ENCODE peak calls at places on chromosomes 16 and 17, in nine cellular contexts. One of them, this sample, is unnamed.

GRCh38 chr17:40672654-40673053 is 7.7 kb upstream of the KRT222 start:
- DNase-seq in left cardiac atrium: no peak
- DNase-seq in heart right ventricle: no peak
- DNase-seq in pulmonary artery endothelial cell: no peak
- DNase-seq in stimulated activated CD4-positive, alpha-beta T cell treated with anti-CD3 and anti-CD28 coated beads, Interleukin-1b, Interleukin-23, amount 100 ng/mL, for 1 hour: no peak
- DNase-seq in skeletal muscle cell: no peak
- DNase-seq in ACHN: no peak
- DNase-seq in SK-N-MC: no peak
- DNase-seq in neural progenitor cell: no peak
- DNase-seq in this sample: no peak

GRCh38 chr17:31597646-31598387 is 206.3 kb downstream of the RAB11FIP4 start:
- DNase-seq in heart right ventricle: no peak
- DNase-seq in left cardiac atrium: no peak
- DNase-seq in stimulated activated CD4-positive, alpha-beta T cell treated with anti-CD3 and anti-CD28 coated beads, Interleukin-1b, Interleukin-23, amount 100 ng/mL, for 1 hour: no peak
- DNase-seq in skeletal muscle cell: no peak
- DNase-seq in pulmonary artery endothelial cell: no peak
- DNase-seq in SK-N-MC: no peak
- DNase-seq in ACHN: no peak
- DNase-seq in neural progenitor cell: no peak
- DNase-seq in this sample: no peak

GRCh38 chr17:56717471-56717870 is 116.2 kb downstream of the C17orf67 start:
- DNase-seq in pulmonary artery endothelial cell: no peak
- DNase-seq in neural progenitor cell: no peak
- DNase-seq in SK-N-MC: no peak
- DNase-seq in heart right ventricle: no peak
- DNase-seq in skeletal muscle cell: no peak
- DNase-seq in stimulated activated CD4-positive, alpha-beta T cell treated with anti-CD3 and anti-CD28 coated beads, Interleukin-1b, Interleukin-23, amount 100 ng/mL, for 1 hour: no peak
- DNase-seq in ACHN: no peak
- DNase-seq in left cardiac atrium: no peak
- DNase-seq in this sample: no peak

GRCh38 chr16:25260416-25260815 is 2.8 kb upstream of the ZKSCAN2 start:
- DNase-seq in SK-N-MC: no peak
- DNase-seq in skeletal muscle cell: no peak
- DNase-seq in stimulated activated CD4-positive, alpha-beta T cell treated with anti-CD3 and anti-CD28 coated beads, Interleukin-1b, Interleukin-23, amount 100 ng/mL, for 1 hour: no peak
- DNase-seq in neural progenitor cell: no peak
- DNase-seq in ACHN: peak
- DNase-seq in heart right ventricle: no peak
- DNase-seq in left cardiac atrium: no peak
- DNase-seq in pulmonary artery endothelial cell: no peak
- DNase-seq in this sample: no peak

GRCh38 chr17:8823279-8823678 is 24.1 kb upstream of the MFSD6L start:
- DNase-seq in SK-N-MC: no peak
- DNase-seq in ACHN: no peak
- DNase-seq in stimulated activated CD4-positive, alpha-beta T cell treated with anti-CD3 and anti-CD28 coated beads, Interleukin-1b, Interleukin-23, amount 100 ng/mL, for 1 hour: no peak
- DNase-seq in heart right ventricle: no peak
- DNase-seq in neural progenitor cell: no peak
- DNase-seq in skeletal muscle cell: no peak
- DNase-seq in pulmonary artery endothelial cell: no peak
- DNase-seq in left cardiac atrium: no peak
- DNase-seq in this sample: no peak

GRCh38 chr16:2785101-2785991 is 2.0 kb downstream of the PRSS33 start:
- DNase-seq in stimulated activated CD4-positive, alpha-beta T cell treated with anti-CD3 and anti-CD28 coated beads, Interleukin-1b, Interleukin-23, amount 100 ng/mL, for 1 hour: no peak
- DNase-seq in neural progenitor cell: no peak
- DNase-seq in SK-N-MC: no peak
- DNase-seq in pulmonary artery endothelial cell: no peak
- DNase-seq in ACHN: no peak
- DNase-seq in heart right ventricle: no peak
- DNase-seq in left cardiac atrium: peak
- DNase-seq in skeletal muscle cell: no peak
- DNase-seq in this sample: no peak

GRCh38 chr17:77460514-77461046 is 319.8 kb downstream of the SEC14L1 start:
- DNase-seq in skeletal muscle cell: no peak
- DNase-seq in left cardiac atrium: no peak
- DNase-seq in pulmonary artery endothelial cell: no peak
- DNase-seq in neural progenitor cell: no peak
- DNase-seq in SK-N-MC: no peak
- DNase-seq in heart right ventricle: no peak
- DNase-seq in ACHN: no peak
- DNase-seq in stimulated activated CD4-positive, alpha-beta T cell treated with anti-CD3 and anti-CD28 coated beads, Interleukin-1b, Interleukin-23, amount 100 ng/mL, for 1 hour: no peak
- DNase-seq in this sample: no peak

GRCh38 chr16:85564277-85565051 is 48.7 kb upstream of the GSE1 start:
- DNase-seq in neural progenitor cell: no peak
- DNase-seq in pulmonary artery endothelial cell: no peak
- DNase-seq in heart right ventricle: no peak
- DNase-seq in stimulated activated CD4-positive, alpha-beta T cell treated with anti-CD3 and anti-CD28 coated beads, Interleukin-1b, Interleukin-23, amount 100 ng/mL, for 1 hour: no peak
- DNase-seq in skeletal muscle cell: no peak
- DNase-seq in left cardiac atrium: no peak
- DNase-seq in ACHN: peak
- DNase-seq in SK-N-MC: no peak
- DNase-seq in this sample: no peak

GRCh38 chr16:85554791-85555548 is 58.2 kb upstream of the GSE1 start:
- DNase-seq in pulmonary artery endothelial cell: no peak
- DNase-seq in heart right ventricle: peak
- DNase-seq in left cardiac atrium: peak
- DNase-seq in stimulated activated CD4-positive, alpha-beta T cell treated with anti-CD3 and anti-CD28 coated beads, Interleukin-1b, Interleukin-23, amount 100 ng/mL, for 1 hour: peak
- DNase-seq in neural progenitor cell: peak
- DNase-seq in ACHN: peak
- DNase-seq in SK-N-MC: no peak
- DNase-seq in skeletal muscle cell: no peak
- DNase-seq in this sample: no peak

GRCh38 chr17:17375826-17376225 is 72.7 kb downstream of the NT5M start:
- DNase-seq in ACHN: no peak
- DNase-seq in neural progenitor cell: no peak
- DNase-seq in SK-N-MC: no peak
- DNase-seq in stimulated activated CD4-positive, alpha-beta T cell treated with anti-CD3 and anti-CD28 coated beads, Interleukin-1b, Interleukin-23, amount 100 ng/mL, for 1 hour: no peak
- DNase-seq in skeletal muscle cell: no peak
- DNase-seq in pulmonary artery endothelial cell: no peak
- DNase-seq in left cardiac atrium: no peak
- DNase-seq in heart right ventricle: no peak
- DNase-seq in this sample: no peak

GRCh38 chr17:9072626-9073339 is 51.5 kb downstream of the NTN1 start:
- DNase-seq in heart right ventricle: peak
- DNase-seq in ACHN: no peak
- DNase-seq in skeletal muscle cell: no peak
- DNase-seq in neural progenitor cell: no peak
- DNase-seq in pulmonary artery endothelial cell: no peak
- DNase-seq in SK-N-MC: no peak
- DNase-seq in left cardiac atrium: peak
- DNase-seq in stimulated activated CD4-positive, alpha-beta T cell treated with anti-CD3 and anti-CD28 coated beads, Interleukin-1b, Interleukin-23, amount 100 ng/mL, for 1 hour: no peak
- DNase-seq in this sample: no peak

GRCh38 chr17:10286324-10286723 is 86.5 kb downstream of the MYH13 start:
- DNase-seq in skeletal muscle cell: no peak
- DNase-seq in ACHN: no peak
- DNase-seq in heart right ventricle: no peak
- DNase-seq in stimulated activated CD4-positive, alpha-beta T cell treated with anti-CD3 and anti-CD28 coated beads, Interleukin-1b, Interleukin-23, amount 100 ng/mL, for 1 hour: no peak
- DNase-seq in SK-N-MC: no peak
- DNase-seq in neural progenitor cell: no peak
- DNase-seq in pulmonary artery endothelial cell: no peak
- DNase-seq in left cardiac atrium: no peak
- DNase-seq in this sample: no peak

GRCh38 chr17:78986048-78986648 is 6.4 kb upstream of the LGALS3BP start:
- DNase-seq in left cardiac atrium: no peak
- DNase-seq in stimulated activated CD4-positive, alpha-beta T cell treated with anti-CD3 and anti-CD28 coated beads, Interleukin-1b, Interleukin-23, amount 100 ng/mL, for 1 hour: no peak
- DNase-seq in pulmonary artery endothelial cell: peak
- DNase-seq in heart right ventricle: peak
- DNase-seq in ACHN: peak
- DNase-seq in SK-N-MC: no peak
- DNase-seq in skeletal muscle cell: no peak
- DNase-seq in neural progenitor cell: no peak
- DNase-seq in this sample: no peak

GRCh38 chr17:19460695-19461094 is 49.7 kb downstream of the RNF112 start:
- DNase-seq in pulmonary artery endothelial cell: no peak
- DNase-seq in skeletal muscle cell: no peak
- DNase-seq in heart right ventricle: no peak
- DNase-seq in ACHN: no peak
- DNase-seq in neural progenitor cell: no peak
- DNase-seq in left cardiac atrium: peak
- DNase-seq in stimulated activated CD4-positive, alpha-beta T cell treated with anti-CD3 and anti-CD28 coated beads, Interleukin-1b, Interleukin-23, amount 100 ng/mL, for 1 hour: no peak
- DNase-seq in SK-N-MC: no peak
- DNase-seq in this sample: no peak